ENCODE peak calls at places on chromosomes 2 and 18, in six cellular contexts. H, V, L, Y, T and M are unnamed samples.
A peak's percentile ranks its signal among the peaks of the same experiment; 100 is the strongest.

GRCh38 chr18:37844209-37844970 is 278.8 kb upstream of the CELF4 start:
- DNase-seq in H (no peak), V (no peak), L (no peak), Y (no peak), T (no peak), M (no peak)

GRCh38 chr2:121570665-121571055 is 40.0 kb downstream of the RNU4ATAC start:
- DNase-seq in H (no peak), V (peak; percentile 24), L (no peak), Y (no peak), T (no peak), M (no peak)

GRCh38 chr2:225171350-225171749 is 129.1 kb upstream of the DOCK10 start:
- DNase-seq in H (no peak), V (no peak), L (no peak), Y (no peak), T (no peak), M (no peak)

GRCh38 chr18:25144835-25145234 is 207.1 kb downstream of the ZNF521 start:
- DNase-seq in H (peak; percentile 12), V (peak; percentile 79), L (peak; percentile 46), Y (no peak), T (no peak), M (no peak)

GRCh38 chr2:38187416-38188127 is 111.6 kb upstream of the CYP1B1 start:
- DNase-seq in H (no peak), V (peak; percentile 99), L (peak; percentile 29), Y (peak; percentile 68), T (no peak), M (no peak)

GRCh38 chr2:96953611-96954489 is 32.5 kb downstream of the FAM178B start:
- DNase-seq in H (no peak), V (no peak), L (no peak), Y (no peak), T (no peak), M (no peak)

GRCh38 chr18:59704146-59704545 is 6.9 kb upstream of the CCBE1 start:
- DNase-seq in H (no peak), V (peak; percentile 36), L (no peak), Y (no peak), T (no peak), M (no peak)

GRCh38 chr2:66428986-66429612 is 5.8 kb upstream of the MEIS1 start:
- DNase-seq in H (no peak), V (peak; percentile 81), L (peak; percentile 74), Y (no peak), T (no peak), M (no peak)

GRCh38 chr2:77813614-77814013 is 291.4 kb upstream of the LRRTM4 start:
- DNase-seq in H (no peak), V (no peak), L (no peak), Y (no peak), T (no peak), M (no peak)

GRCh38 chr2:33145459-33145858 is 198.7 kb downstream of the LTBP1 start:
- DNase-seq in H (peak; percentile 71), V (peak; percentile 91), L (no peak), Y (no peak), T (no peak), M (no peak)

GRCh38 chr2:232891621-232892071 is 21.6 kb downstream of the SNORC start:
- DNase-seq in H (no peak), V (peak; percentile 66), L (peak; percentile 41), Y (no peak), T (no peak), M (no peak)

DNA sequence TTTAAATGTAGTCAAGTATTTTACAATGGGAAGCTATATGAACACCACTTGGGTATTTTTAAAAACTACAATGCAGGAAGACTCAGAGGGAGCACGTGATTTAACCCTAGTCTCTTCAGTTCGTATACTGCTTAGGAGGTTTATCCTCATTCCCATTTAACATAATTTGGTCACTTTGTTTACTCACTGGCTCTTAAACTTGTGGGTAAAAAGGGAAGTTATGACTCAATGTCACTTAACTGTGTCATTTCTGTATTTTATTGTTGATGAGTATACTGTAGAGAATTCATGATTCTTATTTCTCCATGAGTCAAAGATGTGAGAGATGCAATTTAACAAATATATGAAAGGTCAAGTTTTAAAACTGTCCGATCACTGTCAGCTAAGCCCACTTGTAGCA is 48.2 kb downstream of the SLC66A3 start:
- DNase-seq in H (peak; percentile 14), V (peak; percentile 79), L (peak; percentile 71), Y (no peak), T (no peak), M (no peak)
- TF ChIP-seq CTCF in H (no peak), V (no peak), L (no peak), Y (no peak), T (no peak), M (no peak)

GRCh38 chr18:23193727-23194126 is 58.4 kb downstream of the CABLES1 start:
- DNase-seq in H (no peak), V (no peak), L (no peak), Y (no peak), T (no peak), M (no peak)

GRCh38 chr18:23191952-23192662 is 56.8 kb downstream of the CABLES1 start:
- DNase-seq in H (peak; percentile 70), V (peak; percentile 70), L (peak; percentile 92), Y (peak; percentile 68), T (no peak), M (no peak)

GRCh38 chr18:23189768-23190661 is 54.7 kb downstream of the CABLES1 start:
- DNase-seq in H (no peak), V (no peak), L (no peak), Y (no peak), T (no peak), M (no peak)

GRCh38 chr18:23189099-23189498 is 53.8 kb downstream of the CABLES1 start:
- DNase-seq in H (no peak), V (no peak), L (no peak), Y (no peak), T (no peak), M (no peak)

DNA sequence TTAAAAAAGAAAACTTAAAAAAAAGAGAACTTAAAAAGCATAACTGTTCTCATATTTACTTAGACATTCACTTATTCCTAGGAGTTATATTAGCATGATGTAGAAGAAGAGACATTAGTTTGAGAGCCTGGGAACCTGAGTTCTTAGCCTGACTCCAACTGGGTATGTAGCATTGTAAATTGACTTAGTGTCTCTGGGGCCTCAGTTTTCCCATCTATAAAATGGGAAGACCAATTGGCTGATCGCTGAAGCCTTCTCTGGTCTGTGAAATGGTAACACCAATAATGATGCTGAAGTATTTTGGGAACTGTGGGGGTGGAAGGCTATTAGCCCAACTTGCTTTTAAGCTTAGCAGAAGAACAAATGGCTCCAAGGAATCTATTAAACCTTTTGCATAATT is 55.9 kb downstream of the CABLES1 start:
- DNase-seq in H (no peak), V (no peak), L (no peak), Y (no peak), T (no peak), M (no peak)
- TF ChIP-seq CTCF in H (no peak), V (no peak), L (no peak), Y (no peak), T (no peak), M (no peak)

GRCh38 chr2:16338026-16338425 is 327.6 kb downstream of the CYRIA start:
- DNase-seq in H (no peak), V (no peak), L (no peak), Y (no peak), T (no peak), M (no peak)
- TF ChIP-seq CTCF in H (no peak), V (no peak), L (no peak), Y (no peak), T (no peak), M (no peak)

DNA sequence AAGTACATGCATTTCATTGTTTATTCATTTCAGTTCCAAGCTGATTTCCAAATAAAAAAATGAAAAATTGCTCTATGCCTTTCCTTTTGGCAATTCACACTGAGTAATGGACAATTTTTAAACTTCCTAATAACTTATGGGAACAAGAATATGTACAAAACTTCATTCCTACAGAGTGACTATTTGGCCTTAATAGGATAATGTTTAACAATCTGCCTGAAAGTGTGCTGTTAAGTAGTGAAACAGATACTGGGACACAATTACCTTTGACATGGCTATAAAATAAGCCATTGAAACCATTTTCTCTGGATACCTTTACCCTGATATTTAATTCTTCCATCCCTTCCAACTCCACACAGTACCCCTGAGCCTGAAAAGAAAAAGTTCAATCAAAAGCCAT is 73.2 kb downstream of the RDH14 start:
- DNase-seq in H (no peak), V (no peak), L (no peak), Y (no peak), T (no peak), M (no peak)
- TF ChIP-seq CTCF in H (no peak), V (no peak), L (no peak), Y (no peak), T (no peak), M (no peak)

DNA sequence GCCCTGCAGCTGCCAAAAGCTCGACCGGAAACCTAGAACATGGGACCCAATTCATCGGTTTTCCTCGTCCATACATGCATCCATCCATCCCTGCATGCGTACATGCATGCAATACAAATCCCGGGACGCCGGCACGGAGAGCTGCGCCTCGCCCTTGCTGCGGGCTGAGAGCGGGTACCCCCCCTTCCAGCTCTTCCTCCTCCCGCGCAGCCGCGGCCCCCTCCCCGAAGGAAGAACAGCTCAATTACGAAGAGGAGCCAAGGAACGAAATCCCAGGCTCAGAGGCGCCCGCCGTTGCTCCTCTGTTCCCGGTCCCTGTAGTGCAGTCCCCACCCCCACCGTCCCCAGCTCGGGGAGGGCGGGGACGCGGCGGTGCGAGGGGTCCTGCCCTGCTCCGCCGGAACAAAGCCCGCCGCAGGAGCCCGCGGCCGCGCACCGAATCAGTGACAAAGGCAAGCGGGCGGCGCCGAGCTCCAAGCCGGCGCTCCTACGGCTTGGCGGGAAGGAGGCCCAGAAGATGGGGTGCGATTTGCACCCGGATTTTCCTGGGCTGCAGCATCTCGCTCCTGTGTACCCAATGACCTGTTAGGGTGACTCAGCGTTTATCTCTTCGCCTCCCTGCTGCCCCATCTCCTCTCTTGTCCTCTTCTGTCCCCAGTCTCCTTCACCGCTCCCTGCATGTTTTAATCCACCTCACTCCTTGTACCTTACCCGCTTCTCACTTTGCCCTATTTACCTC is 8.9 kb upstream of the POU3F3 start:
- DNase-seq in H (no peak), V (no peak), L (no peak), Y (no peak), T (no peak), M (peak; percentile 81)
- TF ChIP-seq CTCF in H (no peak), V (no peak), L (no peak), Y (no peak), T (no peak), M (no peak)

GRCh38 chr18:32091724-32092421 is at the start of gene RNF138:
- DNase-seq in H (no peak), V (peak; percentile 81), L (peak; percentile 84), Y (peak; percentile 88), T (peak; percentile 78), M (peak; percentile 80)

GRCh38 chr18:32093106-32093511 is 1.4 kb downstream of the RNF138 start:
- DNase-seq in H (no peak), V (peak; percentile 56), L (peak; percentile 59), Y (peak; percentile 45), T (peak; percentile 17), M (peak; percentile 68)

GRCh38 chr18:32092422-32093105 is 890 bp downstream of the RNF138 start:
- DNase-seq in H (peak; percentile 77), V (peak; percentile 93), L (peak; percentile 98), Y (peak; percentile 100), T (peak; percentile 100), M (peak; percentile 100)

GRCh38 chr18:32095156-32095555 is 3.5 kb downstream of the RNF138 start:
- DNase-seq in H (no peak), V (no peak), L (no peak), Y (no peak), T (no peak), M (no peak)

GRCh38 chr18:32093523-32093922 is 1.8 kb downstream of the RNF138 start:
- DNase-seq in H (no peak), V (peak; percentile 12), L (no peak), Y (no peak), T (no peak), M (no peak)
- TF ChIP-seq CTCF in H (no peak), V (no peak), L (no peak), Y (no peak), T (no peak), M (no peak)